ENCODE peak calls at places on chromosome 2, in seven cellular contexts. K is amygdala, X is HEK293T, B is uterus, I is C1 segment of cervical spinal cord, U is adipocyte, P is thoracic aorta. T is an unnamed sample.

GRCh38 chr2:47058061-47058931 is 96.8 kb downstream of the STPG4 start:
- DNase-seq in K (no peak), X (no peak), B (peak), I (peak), U (peak), P (no peak), T (no peak)

GRCh38 chr2:171281116-171281515 is 120.4 kb upstream of the TLK1 start:
- DNase-seq in K (no peak), X (no peak), B (no peak), I (no peak), U (no peak), P (no peak), T (no peak)

GRCh38 chr2:240572141-240573031 is 4.1 kb downstream of the RNPEPL1 start:
- DNase-seq in K (no peak), X (no peak), B (no peak), I (no peak), U (no peak), P (no peak), T (no peak)

GRCh38 chr2:113084249-113085000 is 16.7 kb downstream of the IL1F10 start:
- DNase-seq in K (no peak), X (no peak), B (no peak), I (no peak), U (peak), P (no peak), T (no peak)

GRCh38 chr2:105647731-105648130 is 97.0 kb upstream of the NCK2 start:
- DNase-seq in K (no peak), X (no peak), B (no peak), I (no peak), U (no peak), P (no peak), T (no peak)

GRCh38 chr2:3198119-3198518 is 179.5 kb downstream of the EIPR1 start:
- DNase-seq in K (no peak), X (peak), B (no peak), I (no peak), U (no peak), P (no peak), T (no peak)

GRCh38 chr2:240179186-240179815 is 38.8 kb upstream of the OTOS start:
- DNase-seq in K (no peak), X (no peak), B (no peak), I (no peak), U (no peak), P (no peak), T (no peak)

GRCh38 chr2:88658318-88658717 is 31.1 kb upstream of the EIF2AK3 start:
- DNase-seq in K (no peak), X (no peak), B (no peak), I (no peak), U (peak), P (no peak), T (no peak)

GRCh38 chr2:25497862-25498407 is 156.2 kb upstream of the DNMT3A start:
- DNase-seq in K (no peak), X (no peak), B (no peak), I (no peak), U (no peak), P (no peak), T (no peak)